ENCODE peak calls at places on chromosomes 7 and 10, in seven cellular contexts. One of them, this sample, is unnamed.

GRCh38 chr7:33495207-33495606 is 365.8 kb downstream of the BBS9 start:
- DNase-seq in IMR-90: peak; percentile 46
- DNase-seq in NB4: no peak
- DNase-seq in osteocyte: no peak
- DNase-seq in cardiac muscle cell: peak; percentile 7
- DNase-seq in fibroblast of mammary gland: peak; percentile 19
- DNase-seq in retinal pigment epithelial cell: peak; percentile 2
- DNase-seq in this sample: no peak

GRCh38 chr10:45596556-45596955 is 76.0 kb downstream of the ZFAND4 start:
- DNase-seq in IMR-90: no peak
- DNase-seq in NB4: no peak
- DNase-seq in osteocyte: no peak
- DNase-seq in cardiac muscle cell: no peak
- DNase-seq in fibroblast of mammary gland: no peak
- DNase-seq in retinal pigment epithelial cell: no peak
- DNase-seq in this sample: no peak

GRCh38 chr7:105748701-105749100 is 127.7 kb downstream of the ATXN7L1 start:
- DNase-seq in IMR-90: no peak
- DNase-seq in NB4: no peak
- DNase-seq in osteocyte: no peak
- DNase-seq in cardiac muscle cell: no peak
- DNase-seq in fibroblast of mammary gland: no peak
- DNase-seq in retinal pigment epithelial cell: no peak
- DNase-seq in this sample: no peak

GRCh38 chr10:14389981-14390590 is 59.4 kb upstream of the FRMD4A start:
- DNase-seq in IMR-90: no peak
- DNase-seq in NB4: no peak
- DNase-seq in osteocyte: no peak
- DNase-seq in cardiac muscle cell: no peak
- DNase-seq in fibroblast of mammary gland: no peak
- DNase-seq in retinal pigment epithelial cell: no peak
- DNase-seq in this sample: peak; percentile 50

GRCh38 chr10:63710703-63711102 is 189.5 kb downstream of the REEP3 start:
- DNase-seq in IMR-90: no peak
- DNase-seq in NB4: no peak
- DNase-seq in osteocyte: no peak
- DNase-seq in cardiac muscle cell: no peak
- DNase-seq in fibroblast of mammary gland: no peak
- DNase-seq in retinal pigment epithelial cell: no peak
- DNase-seq in this sample: no peak

GRCh38 chr7:106644999-106645398 is 16.0 kb downstream of the CCDC71L start:
- DNase-seq in IMR-90: no peak
- DNase-seq in NB4: peak; percentile 70
- DNase-seq in osteocyte: no peak
- DNase-seq in cardiac muscle cell: no peak
- DNase-seq in fibroblast of mammary gland: no peak
- DNase-seq in retinal pigment epithelial cell: no peak
- DNase-seq in this sample: no peak

GRCh38 chr7:28166982-28167715 is 13.4 kb downstream of the JAZF1 start:
- DNase-seq in IMR-90: peak; percentile 31
- DNase-seq in NB4: no peak
- DNase-seq in osteocyte: no peak
- DNase-seq in cardiac muscle cell: no peak
- DNase-seq in fibroblast of mammary gland: peak; percentile 35
- DNase-seq in retinal pigment epithelial cell: no peak
- DNase-seq in this sample: no peak

GRCh38 chr7:82481499-82482097 is 38.0 kb upstream of the CACNA2D1 start:
- DNase-seq in IMR-90: peak; percentile 43
- DNase-seq in NB4: peak; percentile 28
- DNase-seq in osteocyte: no peak
- DNase-seq in cardiac muscle cell: peak; percentile 46
- DNase-seq in fibroblast of mammary gland: peak; percentile 50
- DNase-seq in retinal pigment epithelial cell: no peak
- DNase-seq in this sample: peak; percentile 29

GRCh38 chr10:60310746-60311145 is 78.9 kb downstream of the ANK3 start:
- DNase-seq in IMR-90: no peak
- DNase-seq in NB4: no peak
- DNase-seq in osteocyte: no peak
- DNase-seq in cardiac muscle cell: no peak
- DNase-seq in fibroblast of mammary gland: no peak
- DNase-seq in retinal pigment epithelial cell: no peak
- DNase-seq in this sample: no peak

GRCh38 chr10:126147866-126148578 is 240.3 kb downstream of the ADAM12 start:
- DNase-seq in IMR-90: peak; percentile 51
- DNase-seq in NB4: no peak
- DNase-seq in osteocyte: peak; percentile 34
- DNase-seq in cardiac muscle cell: peak; percentile 69
- DNase-seq in fibroblast of mammary gland: peak; percentile 80
- DNase-seq in retinal pigment epithelial cell: peak; percentile 48
- DNase-seq in this sample: no peak

GRCh38 chr7:129553861-129554530 is 51.7 kb downstream of the SMKR1 start:
- DNase-seq in IMR-90: peak; percentile 64
- DNase-seq in NB4: peak; percentile 57
- DNase-seq in osteocyte: no peak
- DNase-seq in cardiac muscle cell: no peak
- DNase-seq in fibroblast of mammary gland: peak; percentile 51
- DNase-seq in retinal pigment epithelial cell: no peak
- DNase-seq in this sample: no peak

GRCh38 chr7:32164341-32164996 is 94.3 kb upstream of the PDE1C start:
- DNase-seq in IMR-90: peak; percentile 76
- DNase-seq in NB4: peak; percentile 31
- DNase-seq in osteocyte: no peak
- DNase-seq in cardiac muscle cell: peak; percentile 77
- DNase-seq in fibroblast of mammary gland: peak; percentile 67
- DNase-seq in retinal pigment epithelial cell: no peak
- DNase-seq in this sample: peak; percentile 7

GRCh38 chr7:122942765-122943164 is 52.7 kb downstream of the TAS2R16 start:
- DNase-seq in IMR-90: no peak
- DNase-seq in NB4: no peak
- DNase-seq in osteocyte: no peak
- DNase-seq in cardiac muscle cell: no peak
- DNase-seq in fibroblast of mammary gland: no peak
- DNase-seq in retinal pigment epithelial cell: no peak
- DNase-seq in this sample: no peak

GRCh38 chr7:5696346-5697100 is 84.9 kb downstream of the RNF216 start:
- DNase-seq in IMR-90: no peak
- DNase-seq in NB4: no peak
- DNase-seq in osteocyte: no peak
- DNase-seq in cardiac muscle cell: no peak
- DNase-seq in fibroblast of mammary gland: no peak
- DNase-seq in retinal pigment epithelial cell: no peak
- DNase-seq in this sample: no peak
- TF ChIP-seq CTCF in IMR-90: no peak
- TF ChIP-seq CTCF in NB4: no peak
- TF ChIP-seq CTCF in osteocyte: no peak
- TF ChIP-seq CTCF in cardiac muscle cell: no peak
- TF ChIP-seq CTCF in fibroblast of mammary gland: no peak
- TF ChIP-seq CTCF in retinal pigment epithelial cell: no peak
- TF ChIP-seq CTCF in this sample: no peak

GRCh38 chr7:64685091-64685490 is 19.2 kb downstream of the ZNF107 start:
- DNase-seq in IMR-90: no peak
- DNase-seq in NB4: peak; percentile 31
- DNase-seq in osteocyte: no peak
- DNase-seq in cardiac muscle cell: no peak
- DNase-seq in fibroblast of mammary gland: no peak
- DNase-seq in retinal pigment epithelial cell: no peak
- DNase-seq in this sample: no peak
- TF ChIP-seq CTCF in IMR-90: no peak
- TF ChIP-seq CTCF in NB4: no peak
- TF ChIP-seq CTCF in osteocyte: no peak
- TF ChIP-seq CTCF in cardiac muscle cell: no peak
- TF ChIP-seq CTCF in fibroblast of mammary gland: no peak
- TF ChIP-seq CTCF in retinal pigment epithelial cell: no peak
- TF ChIP-seq CTCF in this sample: no peak

GRCh38 chr10:72244573-72245038 is 28.5 kb upstream of the ASCC1 start:
- DNase-seq in IMR-90: no peak
- DNase-seq in NB4: no peak
- DNase-seq in osteocyte: no peak
- DNase-seq in cardiac muscle cell: no peak
- DNase-seq in fibroblast of mammary gland: no peak
- DNase-seq in retinal pigment epithelial cell: no peak
- DNase-seq in this sample: no peak

GRCh38 chr10:72245949-72246525 is 27.7 kb upstream of the DDIT4 start:
- DNase-seq in IMR-90: no peak
- DNase-seq in NB4: no peak
- DNase-seq in osteocyte: no peak
- DNase-seq in cardiac muscle cell: peak; percentile 50
- DNase-seq in fibroblast of mammary gland: peak; percentile 39
- DNase-seq in retinal pigment epithelial cell: no peak
- DNase-seq in this sample: no peak

GRCh38 chr10:72242675-72243074 is 26.6 kb upstream of the ASCC1 start:
- DNase-seq in IMR-90: no peak
- DNase-seq in NB4: peak; percentile 61
- DNase-seq in osteocyte: peak; percentile 87
- DNase-seq in cardiac muscle cell: peak; percentile 98
- DNase-seq in fibroblast of mammary gland: peak; percentile 75
- DNase-seq in retinal pigment epithelial cell: no peak
- DNase-seq in this sample: no peak

GRCh38 chr10:72241853-72242252 is 25.8 kb upstream of the ASCC1 start:
- DNase-seq in IMR-90: no peak
- DNase-seq in NB4: no peak
- DNase-seq in osteocyte: no peak
- DNase-seq in cardiac muscle cell: no peak
- DNase-seq in fibroblast of mammary gland: no peak
- DNase-seq in retinal pigment epithelial cell: no peak
- DNase-seq in this sample: no peak

DNA sequence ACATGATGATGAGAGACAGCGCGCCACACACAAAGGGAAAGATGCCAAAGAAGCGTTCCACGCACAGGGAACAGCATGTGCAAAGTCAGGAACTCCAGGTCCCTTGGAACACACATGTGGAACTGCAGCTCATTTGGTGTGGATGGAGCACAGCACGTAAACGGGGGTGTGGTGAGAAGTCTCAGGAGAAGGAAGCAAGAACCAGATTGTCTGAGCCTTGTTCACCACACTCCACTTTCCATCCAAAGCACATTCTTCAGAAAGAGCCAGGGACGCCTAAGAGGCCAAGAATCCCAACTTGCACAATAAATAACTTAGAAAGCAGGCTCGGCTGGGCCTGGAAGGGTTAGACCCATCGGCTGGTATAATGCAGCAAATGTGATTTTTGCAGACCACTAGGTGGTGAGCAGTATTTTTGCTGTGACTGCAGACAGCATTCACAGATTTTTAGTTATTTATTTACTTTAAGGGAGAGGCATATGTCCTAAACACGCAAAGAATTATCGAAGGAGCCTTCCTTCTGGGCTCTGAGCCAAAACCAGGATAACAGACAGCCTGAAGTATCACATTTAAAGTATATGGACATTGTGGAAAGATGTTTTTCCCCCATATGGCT is 27.9 kb upstream of the ASCC1 start:
- DNase-seq in IMR-90: peak; percentile 90
- DNase-seq in NB4: no peak
- DNase-seq in osteocyte: peak; percentile 90
- DNase-seq in cardiac muscle cell: peak; percentile 98
- DNase-seq in fibroblast of mammary gland: peak; percentile 98
- DNase-seq in retinal pigment epithelial cell: no peak
- DNase-seq in this sample: no peak
- TF ChIP-seq CTCF in IMR-90: peak; percentile 55
- TF ChIP-seq CTCF in NB4: no peak
- TF ChIP-seq CTCF in osteocyte: peak; percentile 75
- TF ChIP-seq CTCF in cardiac muscle cell: peak; percentile 54
- TF ChIP-seq CTCF in fibroblast of mammary gland: peak; percentile 60
- TF ChIP-seq CTCF in retinal pigment epithelial cell: peak; percentile 40
- TF ChIP-seq CTCF in this sample: peak; percentile 39

DNA sequence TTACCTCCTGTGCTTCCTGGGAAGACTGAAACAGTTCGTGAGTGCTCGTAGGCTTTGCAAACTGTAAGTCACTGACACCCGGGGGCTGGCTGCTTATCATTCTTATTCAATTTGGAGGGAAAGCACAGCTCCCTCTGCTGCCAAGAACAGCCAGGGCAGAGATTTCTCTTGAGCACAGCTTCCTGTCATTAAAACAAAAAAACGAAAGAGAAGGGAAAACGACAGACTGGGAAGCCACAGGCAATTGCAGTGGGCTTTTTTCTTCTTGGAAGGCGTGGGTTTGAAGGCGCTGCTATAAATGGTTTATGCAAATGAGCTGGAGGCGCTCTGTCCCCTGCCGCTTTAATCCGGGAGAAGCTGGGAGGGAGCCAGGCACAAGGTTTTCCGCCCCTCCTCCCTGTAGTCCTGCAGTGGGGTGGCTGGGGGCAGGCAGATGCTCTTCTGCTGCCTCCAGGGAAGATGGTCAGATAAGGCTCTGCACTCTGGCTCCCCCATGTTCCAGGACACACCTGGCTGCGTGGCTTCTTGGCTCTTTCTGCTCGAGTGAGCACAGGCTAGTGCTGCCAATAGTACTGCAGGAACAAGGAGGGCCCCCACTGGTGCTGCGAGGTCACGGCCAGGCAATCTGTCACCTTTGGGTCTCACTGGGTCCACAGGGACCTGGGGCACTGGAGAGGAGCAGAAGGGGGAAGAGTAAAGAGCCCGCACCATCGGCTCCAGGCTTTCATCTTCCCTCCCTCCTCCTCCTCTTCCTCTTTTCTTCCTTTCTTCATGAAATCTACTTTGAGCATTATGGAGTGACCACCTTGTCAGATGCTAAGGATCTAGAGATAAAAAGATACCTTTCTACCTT is 49.5 kb downstream of the NEURL1 start:
- DNase-seq in IMR-90: peak; percentile 49
- DNase-seq in NB4: peak; percentile 51
- DNase-seq in osteocyte: no peak
- DNase-seq in cardiac muscle cell: peak; percentile 67
- DNase-seq in fibroblast of mammary gland: peak; percentile 52
- DNase-seq in retinal pigment epithelial cell: peak; percentile 14
- DNase-seq in this sample: peak; percentile 50
- TF ChIP-seq CTCF in IMR-90: peak; percentile 49
- TF ChIP-seq CTCF in NB4: peak; percentile 57
- TF ChIP-seq CTCF in osteocyte: peak; percentile 74
- TF ChIP-seq CTCF in cardiac muscle cell: peak; percentile 62
- TF ChIP-seq CTCF in fibroblast of mammary gland: peak; percentile 56
- TF ChIP-seq CTCF in retinal pigment epithelial cell: peak; percentile 63
- TF ChIP-seq CTCF in this sample: peak; percentile 59

GRCh38 chr7:155216475-155217272 is 81.0 kb upstream of the INSIG1 start:
- DNase-seq in IMR-90: peak; percentile 29
- DNase-seq in NB4: peak; percentile 65
- DNase-seq in osteocyte: no peak
- DNase-seq in cardiac muscle cell: no peak
- DNase-seq in fibroblast of mammary gland: peak; percentile 57
- DNase-seq in retinal pigment epithelial cell: no peak
- DNase-seq in this sample: no peak
- TF ChIP-seq CTCF in IMR-90: no peak
- TF ChIP-seq CTCF in NB4: peak; percentile 45
- TF ChIP-seq CTCF in osteocyte: no peak
- TF ChIP-seq CTCF in cardiac muscle cell: peak; percentile 9
- TF ChIP-seq CTCF in fibroblast of mammary gland: no peak
- TF ChIP-seq CTCF in retinal pigment epithelial cell: no peak
- TF ChIP-seq CTCF in this sample: no peak

This sample was measured in GM13977.